ENCODE peak calls at places on chromosomes 11 and 22, in six cellular contexts. One of them, this sample, is unnamed.

GRCh38 chr22:50674606-50675552 is 2.3 kb downstream of the SHANK3 start:
- DNase-seq in aorta: no peak
- DNase-seq in mesenchymal stem cell: peak; percentile 32
- DNase-seq in small intestine: peak; percentile 64
- DNase-seq in PC-3: peak; percentile 73
- DNase-seq in right lobe of liver: no peak
- DNase-seq in this sample: peak; percentile 50

GRCh38 chr11:19508166-19508565 is 204.5 kb upstream of the NAV2 start:
- DNase-seq in PC-3: peak; percentile 9
- DNase-seq in mesenchymal stem cell: peak; percentile 63
- DNase-seq in aorta: no peak
- DNase-seq in small intestine: peak; percentile 61
- DNase-seq in right lobe of liver: peak; percentile 74
- DNase-seq in this sample: no peak

GRCh38 chr11:4664183-4664582 is 20.4 kb downstream of the OR51E1 start:
- DNase-seq in PC-3: no peak
- DNase-seq in aorta: no peak
- DNase-seq in small intestine: no peak
- DNase-seq in mesenchymal stem cell: no peak
- DNase-seq in right lobe of liver: no peak
- DNase-seq in this sample: no peak

GRCh38 chr22:17366830-17367229 is 2.4 kb upstream of the CECR2 start:
- DNase-seq in mesenchymal stem cell: no peak
- DNase-seq in PC-3: no peak
- DNase-seq in right lobe of liver: no peak
- DNase-seq in small intestine: no peak
- DNase-seq in aorta: no peak
- DNase-seq in this sample: no peak

GRCh38 chr11:100774859-100775258 is 87.8 kb downstream of the ARHGAP42 start:
- DNase-seq in aorta: no peak
- DNase-seq in PC-3: no peak
- DNase-seq in mesenchymal stem cell: no peak
- DNase-seq in right lobe of liver: no peak
- DNase-seq in small intestine: peak; percentile 77
- DNase-seq in this sample: no peak

GRCh38 chr11:24234822-24235508 is 261.9 kb upstream of the LUZP2 start:
- DNase-seq in small intestine: no peak
- DNase-seq in right lobe of liver: no peak
- DNase-seq in aorta: no peak
- DNase-seq in mesenchymal stem cell: peak; percentile 66
- DNase-seq in PC-3: peak; percentile 42
- DNase-seq in this sample: no peak

GRCh38 chr11:46117842-46118241 is 3.4 kb downstream of the PHF21A start:
- DNase-seq in mesenchymal stem cell: no peak
- DNase-seq in aorta: no peak
- DNase-seq in right lobe of liver: no peak
- DNase-seq in small intestine: no peak
- DNase-seq in PC-3: no peak
- DNase-seq in this sample: no peak

GRCh38 chr11:20368441-20368840 is 4.9 kb downstream of the HTATIP2 start:
- DNase-seq in mesenchymal stem cell: no peak
- DNase-seq in aorta: no peak
- DNase-seq in PC-3: peak; percentile 77
- DNase-seq in small intestine: no peak
- DNase-seq in right lobe of liver: no peak
- DNase-seq in this sample: no peak

GRCh38 chr11:127600674-127601073 is 600.1 kb upstream of the KIRREL3 start:
- DNase-seq in mesenchymal stem cell: no peak
- DNase-seq in right lobe of liver: no peak
- DNase-seq in aorta: no peak
- DNase-seq in small intestine: peak; percentile 1
- DNase-seq in PC-3: no peak
- DNase-seq in this sample: no peak

GRCh38 chr22:46638601-46639431 is 18.6 kb downstream of the GRAMD4 start:
- DNase-seq in right lobe of liver: peak; percentile 96
- DNase-seq in small intestine: peak; percentile 72
- DNase-seq in mesenchymal stem cell: peak; percentile 53
- DNase-seq in aorta: no peak
- DNase-seq in PC-3: no peak
- DNase-seq in this sample: peak; percentile 83

GRCh38 chr22:29205598-29206371 is at the start of gene EMID1:
- DNase-seq in aorta: no peak
- DNase-seq in mesenchymal stem cell: peak; percentile 42
- DNase-seq in PC-3: peak; percentile 12
- DNase-seq in small intestine: peak; percentile 20
- DNase-seq in right lobe of liver: no peak
- DNase-seq in this sample: peak; percentile 68

GRCh38 chr11:36452987-36453386 is 57.1 kb downstream of the TRAF6 start:
- DNase-seq in small intestine: peak; percentile 41
- DNase-seq in mesenchymal stem cell: no peak
- DNase-seq in right lobe of liver: no peak
- DNase-seq in PC-3: peak; percentile 57
- DNase-seq in aorta: no peak
- DNase-seq in this sample: no peak

GRCh38 chr11:12141283-12141682 is 30.9 kb downstream of the MICAL2 start:
- DNase-seq in PC-3: no peak
- DNase-seq in right lobe of liver: no peak
- DNase-seq in small intestine: peak; percentile 83
- DNase-seq in mesenchymal stem cell: no peak
- DNase-seq in aorta: no peak
- DNase-seq in this sample: no peak

GRCh38 chr11:43517518-43517917 is 158.8 kb downstream of the TTC17 start:
- DNase-seq in mesenchymal stem cell: peak; percentile 9
- DNase-seq in PC-3: no peak
- DNase-seq in small intestine: no peak
- DNase-seq in aorta: no peak
- DNase-seq in right lobe of liver: no peak
- DNase-seq in this sample: no peak

GRCh38 chr22:21972293-21972779 is 10.3 kb downstream of the TOP3B start:
- DNase-seq in right lobe of liver: no peak
- DNase-seq in small intestine: peak; percentile 13
- DNase-seq in aorta: no peak
- DNase-seq in PC-3: peak; percentile 31
- DNase-seq in mesenchymal stem cell: peak; percentile 34
- DNase-seq in this sample: peak; percentile 27

GRCh38 chr22:46138058-46138797 is 12.1 kb upstream of the PPARA start:
- DNase-seq in aorta: no peak
- DNase-seq in small intestine: no peak
- DNase-seq in right lobe of liver: no peak
- DNase-seq in mesenchymal stem cell: no peak
- DNase-seq in PC-3: no peak
- DNase-seq in this sample: peak; percentile 13

GRCh38 chr11:9016916-9017642 is 13.3 kb upstream of the NRIP3 start:
- DNase-seq in aorta: no peak
- DNase-seq in mesenchymal stem cell: no peak
- DNase-seq in small intestine: no peak
- DNase-seq in right lobe of liver: no peak
- DNase-seq in PC-3: no peak
- DNase-seq in this sample: no peak

GRCh38 chr11:14248577-14248976 is 110.4 kb downstream of the RRAS2 start:
- DNase-seq in small intestine: no peak
- DNase-seq in mesenchymal stem cell: no peak
- DNase-seq in aorta: no peak
- DNase-seq in right lobe of liver: no peak
- DNase-seq in PC-3: no peak
- DNase-seq in this sample: no peak

GRCh38 chr11:123084454-123084853 is 22.5 kb upstream of the HSPA8 start:
- DNase-seq in small intestine: no peak
- DNase-seq in mesenchymal stem cell: no peak
- DNase-seq in right lobe of liver: no peak
- DNase-seq in PC-3: no peak
- DNase-seq in aorta: peak; percentile 26
- DNase-seq in this sample: no peak

GRCh38 chr11:32334822-32335221 is 100.5 kb downstream of the WT1 start:
- DNase-seq in mesenchymal stem cell: no peak
- DNase-seq in right lobe of liver: no peak
- DNase-seq in aorta: no peak
- DNase-seq in small intestine: peak; percentile 6
- DNase-seq in PC-3: peak; percentile 22
- DNase-seq in this sample: no peak

GRCh38 chr11:84906995-84907394 is 720.1 kb downstream of the DLG2 start:
- DNase-seq in right lobe of liver: no peak
- DNase-seq in PC-3: peak; percentile 60
- DNase-seq in aorta: no peak
- DNase-seq in small intestine: no peak
- DNase-seq in mesenchymal stem cell: no peak
- DNase-seq in this sample: no peak

GRCh38 chr11:72629266-72629665 is 45.0 kb downstream of the PDE2A start:
- DNase-seq in PC-3: no peak
- DNase-seq in small intestine: peak; percentile 32
- DNase-seq in right lobe of liver: no peak
- DNase-seq in aorta: no peak
- DNase-seq in mesenchymal stem cell: peak; percentile 35
- DNase-seq in this sample: no peak

GRCh38 chr11:65553301-65554001 is 4.7 kb downstream of the LTBP3 start:
- DNase-seq in aorta: no peak
- DNase-seq in small intestine: peak; percentile 39
- DNase-seq in right lobe of liver: no peak
- DNase-seq in mesenchymal stem cell: no peak
- DNase-seq in PC-3: no peak
- DNase-seq in this sample: no peak

GRCh38 chr11:61777234-61778090 is 14.9 kb downstream of the TMEM258 start:
- DNase-seq in mesenchymal stem cell: no peak
- DNase-seq in right lobe of liver: no peak
- DNase-seq in aorta: peak; percentile 85
- DNase-seq in small intestine: no peak
- DNase-seq in PC-3: no peak
- DNase-seq in this sample: peak; percentile 88

GRCh38 chr22:49202226-49202625 is 625.4 kb downstream of the BRD1 start:
- DNase-seq in small intestine: no peak
- DNase-seq in mesenchymal stem cell: no peak
- DNase-seq in right lobe of liver: no peak
- DNase-seq in PC-3: no peak
- DNase-seq in aorta: peak; percentile 64
- DNase-seq in this sample: no peak

GRCh38 chr22:17131686-17132085 is 10.5 kb upstream of the TMEM121B start:
- DNase-seq in small intestine: no peak
- DNase-seq in mesenchymal stem cell: no peak
- DNase-seq in PC-3: no peak
- DNase-seq in aorta: peak; percentile 26
- DNase-seq in right lobe of liver: no peak
- DNase-seq in this sample: no peak

GRCh38 chr11:8477151-8477550 is 116.9 kb downstream of the STK33 start:
- DNase-seq in PC-3: no peak
- DNase-seq in mesenchymal stem cell: no peak
- DNase-seq in right lobe of liver: no peak
- DNase-seq in small intestine: no peak
- DNase-seq in aorta: no peak
- DNase-seq in this sample: no peak

GRCh38 chr22:49790912-49791311 is 36.8 kb downstream of the BRD1 start:
- DNase-seq in small intestine: no peak
- DNase-seq in aorta: no peak
- DNase-seq in right lobe of liver: no peak
- DNase-seq in mesenchymal stem cell: no peak
- DNase-seq in PC-3: no peak
- DNase-seq in this sample: no peak

GRCh38 chr11:76524919-76525318 is 80.1 kb downstream of the EMSY start:
- DNase-seq in small intestine: peak; percentile 28
- DNase-seq in mesenchymal stem cell: no peak
- DNase-seq in PC-3: peak; percentile 98
- DNase-seq in aorta: no peak
- DNase-seq in right lobe of liver: no peak
- DNase-seq in this sample: no peak

GRCh38 chr22:49599691-49600451 is 227.8 kb downstream of the BRD1 start:
- DNase-seq in PC-3: no peak
- DNase-seq in right lobe of liver: peak; percentile 33
- DNase-seq in mesenchymal stem cell: no peak
- DNase-seq in small intestine: no peak
- DNase-seq in aorta: peak; percentile 45
- DNase-seq in this sample: no peak

GRCh38 chr22:39958009-39958711 is 2.0 kb upstream of the TMA7B start:
- DNase-seq in aorta: no peak
- DNase-seq in small intestine: no peak
- DNase-seq in mesenchymal stem cell: no peak
- DNase-seq in right lobe of liver: no peak
- DNase-seq in PC-3: no peak
- DNase-seq in this sample: no peak
- H3K4me1 ChIP-seq in aorta: no peaks in the 10 kb centered on the region
- H3K4me1 ChIP-seq in small intestine: no peaks in the 10 kb centered on the region
- H3K4me1 ChIP-seq in mesenchymal stem cell: peaks cover 26% of the 10 kb centered on the region
- H3K4me1 ChIP-seq in right lobe of liver: no peaks in the 10 kb centered on the region
- H3K4me1 ChIP-seq in PC-3: peaks cover 27% of the 10 kb centered on the region
- H3K4me1 ChIP-seq in this sample: no peaks in the 10 kb centered on the region

DNA sequence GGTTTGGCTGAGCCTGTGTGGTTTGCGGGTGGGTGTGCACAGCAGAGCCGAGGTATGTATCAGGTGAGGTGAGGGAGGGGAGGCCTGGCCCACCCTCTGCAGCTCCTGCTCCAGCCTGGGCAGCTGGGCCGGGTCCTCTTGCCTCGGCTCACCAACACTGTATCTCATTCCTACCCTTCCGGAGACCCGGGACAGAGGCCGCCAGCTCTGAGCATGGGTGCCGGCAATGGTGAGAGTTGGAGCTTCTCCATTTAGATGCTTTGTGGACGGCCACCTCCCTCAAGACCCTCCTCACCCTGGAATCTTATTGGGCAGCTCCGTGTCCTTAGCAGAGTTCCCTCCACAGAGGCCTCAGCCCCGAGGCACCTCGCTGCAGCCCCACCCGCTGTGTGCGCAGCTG is 55.7 kb downstream of the ANO1 start:
- DNase-seq in aorta: no peak
- DNase-seq in mesenchymal stem cell: no peak
- DNase-seq in PC-3: no peak
- DNase-seq in right lobe of liver: no peak
- DNase-seq in small intestine: no peak
- DNase-seq in this sample: no peak
- H3K27ac ChIP-seq in aorta: no peak overlapping the region
- H3K27ac ChIP-seq in mesenchymal stem cell: no peak overlapping the region
- H3K27ac ChIP-seq in PC-3: no peak overlapping the region
- H3K27ac ChIP-seq in right lobe of liver: no peak overlapping the region
- H3K27ac ChIP-seq in small intestine: no peak overlapping the region
- H3K27ac ChIP-seq in this sample: no peak overlapping the region

GRCh38 chr11:133951484-133952198 is 5.1 kb downstream of the IGSF9B start:
- DNase-seq in right lobe of liver: no peak
- DNase-seq in small intestine: no peak
- DNase-seq in mesenchymal stem cell: no peak
- DNase-seq in aorta: no peak
- DNase-seq in PC-3: peak; percentile 25
- DNase-seq in this sample: peak; percentile 5
- H3K4me3 ChIP-seq in right lobe of liver: no peak overlapping the region
- H3K4me3 ChIP-seq in small intestine: no peak overlapping the region
- H3K4me3 ChIP-seq in mesenchymal stem cell: no peak overlapping the region
- H3K4me3 ChIP-seq in aorta: no peak overlapping the region
- H3K4me3 ChIP-seq in PC-3: no peak overlapping the region
- H3K4me3 ChIP-seq in this sample: no peak overlapping the region

GRCh38 chr11:67053896-67054850 is 2.5 kb upstream of the RHOD start:
- DNase-seq in right lobe of liver: peak; percentile 75
- DNase-seq in mesenchymal stem cell: peak; percentile 91
- DNase-seq in PC-3: peak; percentile 72
- DNase-seq in aorta: peak; percentile 85
- DNase-seq in small intestine: peak; percentile 68
- DNase-seq in this sample: no peak
- H3K4me1 ChIP-seq in right lobe of liver: peaks cover 51% of the 10 kb centered on the region
- H3K4me1 ChIP-seq in mesenchymal stem cell: peaks cover 36% of the 10 kb centered on the region
- H3K4me1 ChIP-seq in PC-3: peaks cover 37% of the 10 kb centered on the region
- H3K4me1 ChIP-seq in aorta: no peaks in the 10 kb centered on the region
- H3K4me1 ChIP-seq in small intestine: peaks cover 7% of the 10 kb centered on the region
- H3K4me1 ChIP-seq in this sample: peaks cover 23% of the 10 kb centered on the region

This sample was measured in pancreas.